ENCODE peak calls at places on chromosome 14, in five cellular contexts. T is cardiac muscle cell, J is neural progenitor cell, Y is WTC11, X is Calu3. O is an unnamed sample.

GRCh38 chr14:30972882-30973582 is 52.4 kb upstream of the AP4S1 start:
- DNase-seq in J (no peak), Y (no peak), T (no peak), X (no peak), O (no peak)

GRCh38 chr14:21070083-21070609 is at the start of gene ARHGEF40:
- DNase-seq in X (peak), Y (peak), J (peak), T (peak), O (peak)

GRCh38 chr14:72752034-72752412 is 141.9 kb downstream of the DPF3 start:
- DNase-seq in T (no peak), Y (no peak), J (no peak), X (no peak), O (no peak)

GRCh38 chr14:52033131-52033642 is 35.7 kb downstream of the NID2 start:
- DNase-seq in T (peak), Y (no peak), X (no peak), J (peak), O (no peak)

GRCh38 chr14:101754893-101755292 is 6.6 kb upstream of the PPP2R5C start:
- DNase-seq in X (no peak), Y (no peak), T (no peak), J (no peak), O (no peak)

GRCh38 chr14:103491691-103492090 is 30.9 kb downstream of the CKB start:
- DNase-seq in Y (no peak), X (no peak), T (no peak), J (peak), O (no peak)

GRCh38 chr14:24159777-24160498 is 1.1 kb upstream of the IRF9 start:
- DNase-seq in J (no peak), Y (no peak), X (no peak), T (no peak), O (no peak)

GRCh38 chr14:73787760-73788508 is 63.7 kb upstream of the PTGR2 start:
- DNase-seq in X (no peak), J (peak), T (peak), Y (no peak), O (no peak)

GRCh38 chr14:64856528-64857445 is 22.9 kb downstream of the SPTB start:
- DNase-seq in J (no peak), X (no peak), T (no peak), Y (no peak), O (no peak)

GRCh38 chr14:95258754-95259593 is 60.7 kb downstream of the CLMN start:
- DNase-seq in J (no peak), Y (no peak), T (peak), X (no peak), O (no peak)

GRCh38 chr14:35701531-35701930 is 107.6 kb downstream of the RALGAPA1 start:
- DNase-seq in X (no peak), Y (no peak), T (no peak), J (no peak), O (no peak)

GRCh38 chr14:68157971-68158371 is 338.4 kb downstream of the RAD51B start:
- DNase-seq in Y (no peak), X (no peak), J (no peak), T (no peak), O (no peak)

GRCh38 chr14:64788706-64789105 is 84.5 kb downstream of the PLEKHG3 start:
- DNase-seq in J (no peak), Y (no peak), X (peak), T (peak), O (no peak)

GRCh38 chr14:72643317-72643801 is 250.5 kb downstream of the DPF3 start:
- DNase-seq in X (peak), T (peak), J (no peak), Y (no peak), O (peak)

GRCh38 chr14:68576031-68576430 is 216.8 kb downstream of the ZFP36L1 start:
- DNase-seq in X (no peak), J (no peak), T (no peak), Y (no peak), O (no peak)

GRCh38 chr14:75999511-76000190 is 14.1 kb downstream of the IFT43 start:
- DNase-seq in J (no peak), Y (no peak), T (peak), X (no peak), O (no peak)

GRCh38 chr14:32134448-32135070 is 57.5 kb downstream of the ARHGAP5 start:
- DNase-seq in Y (no peak), J (no peak), T (peak), X (no peak), O (no peak)

GRCh38 chr14:88164906-88165534 is 158.0 kb downstream of the KCNK10 start:
- DNase-seq in X (no peak), T (no peak), J (no peak), Y (no peak), O (no peak)
- TF ChIP-seq CTCF in X (no peak), T (no peak), J (no peak), Y (no peak), O (no peak)

GRCh38 chr14:90756755-90757345 is 59.4 kb downstream of the TTC7B start:
- DNase-seq in Y (peak), X (no peak), T (no peak), J (peak), O (no peak)
- TF ChIP-seq CTCF in Y (no peak), X (no peak), T (no peak), J (peak), O (no peak)

GRCh38 chr14:70655110-70655826 is 13.6 kb downstream of the TTC9 start:
- DNase-seq in T (no peak), J (no peak), X (peak), Y (peak), O (no peak)
- TF ChIP-seq CTCF in T (no peak), J (no peak), X (no peak), Y (no peak), O (no peak)

DNA sequence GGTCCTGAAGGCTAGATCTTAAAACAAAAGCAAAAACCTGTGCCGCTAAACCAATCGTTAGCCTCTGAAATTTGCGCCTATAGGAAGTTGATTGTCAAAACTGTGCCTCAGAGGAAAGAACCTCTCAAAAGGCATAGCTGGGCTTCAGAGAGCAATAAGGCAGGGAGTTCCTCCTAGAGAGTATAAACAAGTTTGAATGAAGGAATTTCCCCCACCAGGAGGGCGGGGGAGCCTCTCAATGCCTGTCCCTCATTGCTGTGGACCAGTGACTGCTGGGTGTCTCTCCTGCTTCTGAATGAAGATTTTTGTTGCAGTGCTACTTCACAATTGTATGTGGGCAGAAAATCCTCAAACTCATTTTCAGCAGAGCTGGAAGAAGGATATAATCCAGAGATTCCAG is 88.6 kb downstream of the KCNK10 start:
- DNase-seq in J (no peak), T (no peak), Y (no peak), X (no peak), O (no peak)
- TF ChIP-seq CTCF in J (no peak), T (no peak), Y (no peak), X (no peak), O (no peak)

GRCh38 chr14:104827173-104828055 is 26.5 kb downstream of the ZBTB42 start:
- DNase-seq in X (peak), T (peak), J (peak), Y (peak), O (peak)
- TF ChIP-seq CTCF in X (peak), T (peak), J (peak), Y (no peak), O (peak)